ENCODE peak calls at places on chromosomes 11 and 22, in six cellular contexts. R is stimulated activated effector memory CD8-positive, alpha-beta T cell treated with anti-CD3 and anti-CD28 coated beads, Interleukin-12 subunit alpha, Interleukin-12 subunit beta, amount 100 ng/mL, for 72 hours; U is activated T-cell treated with anti-CD3 and anti-CD28 coated beads, Interleukin-2, amount 50 U/mL, for 48 hours; M is cardiac muscle cell; G is GM12865; P is activated CD4-positive, alpha-beta T cell treated with anti-CD3 and anti-CD28 coated beads for 24 hours. I is an unnamed sample.

GRCh38 chr22:26811717-26811992 is 154.3 kb downstream of the MIAT start:
- DNase-seq in M (no peak), R (no peak), G (no peak), U (no peak), P (no peak), I (no peak)

GRCh38 chr11:35045219-35045819 is 93.7 kb upstream of the CD44 start:
- DNase-seq in P (no peak), G (peak), M (no peak), U (peak), R (peak), I (peak)

GRCh38 chr11:13391217-13391616 is 71.8 kb downstream of the BTBD10 start:
- DNase-seq in M (no peak), P (no peak), G (no peak), R (no peak), U (no peak), I (no peak)

GRCh38 chr11:83070044-83070877 is 1.4 kb downstream of the RAB30 start:
- DNase-seq in R (no peak), P (no peak), U (no peak), M (peak), G (no peak), I (no peak)

GRCh38 chr22:42773161-42773560 is 52.5 kb upstream of the A4GALT start:
- DNase-seq in P (no peak), M (no peak), G (peak), R (no peak), U (no peak), I (no peak)

GRCh38 chr11:7081441-7081840 is 7.4 kb upstream of the RBMXL2 start:
- DNase-seq in M (no peak), R (no peak), P (no peak), G (no peak), U (no peak), I (no peak)

GRCh38 chr11:134667505-134667904 is 255.5 kb upstream of the B3GAT1 start:
- DNase-seq in U (no peak), R (no peak), M (no peak), G (no peak), P (no peak), I (no peak)

GRCh38 chr11:3115321-3115720 is 49.8 kb downstream of the OSBPL5 start:
- DNase-seq in R (no peak), G (no peak), U (no peak), P (no peak), M (no peak), I (no peak)

GRCh38 chr11:1442807-1443366 is 43.7 kb downstream of the MOB2 start:
- DNase-seq in R (no peak), G (no peak), M (no peak), P (no peak), U (no peak), I (no peak)

GRCh38 chr11:46367244-46367915 is 14.1 kb upstream of the MDK start:
- DNase-seq in P (peak), U (peak), R (peak), M (peak), G (peak), I (peak)

GRCh38 chr11:117973446-117973922 is 12.7 kb upstream of the IL10RA start:
- DNase-seq in P (no peak), G (no peak), M (no peak), R (no peak), U (no peak), I (no peak)

GRCh38 chr11:69351460-69351859 is 57.5 kb downstream of the MYEOV start:
- DNase-seq in M (peak), P (no peak), R (no peak), U (no peak), G (no peak), I (no peak)

GRCh38 chr11:131816046-131816445 is 445.6 kb downstream of the NTM start:
- DNase-seq in G (no peak), U (no peak), R (no peak), P (no peak), M (no peak), I (no peak)

GRCh38 chr11:119315139-119316016 is 1.6 kb downstream of the MCAM start:
- DNase-seq in P (no peak), R (no peak), M (no peak), G (peak), U (peak), I (peak)

GRCh38 chr22:23401910-23402274 is 178.2 kb downstream of the IGLL1 start:
- DNase-seq in M (no peak), U (no peak), G (no peak), R (no peak), P (no peak), I (no peak)

GRCh38 chr22:38699784-38700183 is 959 bp downstream of the JOSD1 start:
- DNase-seq in G (no peak), P (no peak), U (no peak), M (peak), R (no peak), I (no peak)

GRCh38 chr22:44752285-44753188 is at the start of gene ARHGAP8:
- DNase-seq in P (no peak), R (no peak), G (no peak), U (no peak), M (no peak), I (no peak)

GRCh38 chr11:2877474-2877873 is 8.1 kb downstream of the CDKN1C start:
- DNase-seq in M (peak), G (no peak), U (no peak), P (no peak), R (no peak), I (no peak)

GRCh38 chr11:61505640-61506155 is 2.9 kb upstream of the LRRC10B start:
- DNase-seq in R (no peak), U (no peak), P (no peak), M (no peak), G (no peak), I (no peak)

GRCh38 chr22:47053865-47054185 is 291.4 kb downstream of the TBC1D22A start:
- DNase-seq in P (no peak), G (no peak), M (peak), R (no peak), U (no peak), I (no peak)

GRCh38 chr11:69700278-69701140 is 3.3 kb downstream of the FGF19 start:
- DNase-seq in P (no peak), G (no peak), U (no peak), R (no peak), M (peak), I (no peak)